ENCODE peak calls at places on chromosomes 16 and 17, in eight cellular contexts. O is GM18507, S is hypothalamus, H is hippocampal formation, N is DMS153, E is thoracic aorta, K is fibroblast of pulmonary artery, V is amygdala. I is an unnamed sample.

GRCh38 chr16:80120899-80121521 is 419.8 kb upstream of the DYNLRB2 start:
- DNase-seq in K (no peak), E (no peak), H (no peak), O (no peak), N (peak), S (no peak), V (no peak), I (no peak)

GRCh38 chr17:72624652-72625051 is 467.8 kb downstream of the SLC39A11 start:
- DNase-seq in H (no peak), N (no peak), K (no peak), O (no peak), S (no peak), E (no peak), V (no peak), I (no peak)

GRCh38 chr17:10114931-10115535 is 83.4 kb downstream of the GAS7 start:
- DNase-seq in H (peak), N (no peak), K (peak), O (peak), V (no peak), E (peak), S (no peak), I (peak)

GRCh38 chr17:30234954-30235353 is 543 bp downstream of the SLC6A4 start:
- DNase-seq in S (no peak), N (peak), K (no peak), H (no peak), V (no peak), E (no peak), O (no peak), I (no peak)

GRCh38 chr16:23333034-23333579 is 31.0 kb downstream of the SCNN1B start:
- DNase-seq in K (no peak), E (no peak), H (no peak), N (no peak), O (no peak), S (no peak), V (no peak), I (no peak)

GRCh38 chr16:22014271-22014873 is 6.5 kb downstream of the MOSMO start:
- DNase-seq in S (no peak), N (no peak), O (no peak), H (no peak), K (no peak), E (no peak), V (no peak), I (no peak)

GRCh38 chr16:65731840-65732239 is 610.0 kb upstream of the CDH11 start:
- DNase-seq in S (no peak), N (no peak), V (no peak), E (no peak), O (no peak), K (no peak), H (no peak), I (no peak)

GRCh38 chr16:66605177-66605999 is 884 bp downstream of the CMTM3 start:
- DNase-seq in V (no peak), S (no peak), O (no peak), N (no peak), E (no peak), K (peak), H (no peak), I (peak)

GRCh38 chr16:10641953-10642949 is 52.5 kb downstream of the TEKT5 start:
- DNase-seq in S (no peak), H (no peak), K (no peak), E (no peak), V (no peak), N (no peak), O (no peak), I (no peak)

GRCh38 chr17:38585056-38585804 is 20.5 kb downstream of the SRCIN1 start:
- DNase-seq in O (no peak), V (no peak), H (no peak), K (no peak), N (no peak), S (no peak), E (no peak), I (no peak)

GRCh38 chr17:13931752-13932477 is 137.4 kb upstream of the COX10 start:
- DNase-seq in H (no peak), K (peak), S (no peak), V (no peak), N (no peak), O (no peak), E (no peak), I (peak)

GRCh38 chr17:42016411-42016831 is 818 bp downstream of the DNAJC7 start:
- DNase-seq in O (no peak), N (no peak), E (no peak), K (peak), H (no peak), V (no peak), S (no peak), I (no peak)

GRCh38 chr17:78962345-78962983 is 17.3 kb downstream of the LGALS3BP start:
- DNase-seq in V (no peak), O (no peak), N (no peak), E (no peak), S (no peak), H (no peak), K (no peak), I (no peak)

GRCh38 chr17:81907219-81908145 is 3.7 kb downstream of the PCYT2 start:
- DNase-seq in K (no peak), E (no peak), H (no peak), V (no peak), N (no peak), S (no peak), O (no peak), I (no peak)

GRCh38 chr17:44383363-44383762 is 6.1 kb downstream of the ITGA2B start:
- DNase-seq in N (no peak), K (no peak), O (no peak), V (no peak), H (no peak), E (no peak), S (no peak), I (no peak)

I was measured in brain microvascular endothelial cell.